ENCODE peak calls at places on chromosomes 2 and 18, in four cellular contexts. F is GM12891, J is K562, X is GM12878. G is an unnamed sample.

GRCh38 chr2:120736955-120737801 is 1.5 kb downstream of the GLI2 start:
- DNase-seq in F (no peak), J (no peak), X (no peak), G (no peak)

GRCh38 chr18:9239708-9240107 is 94.9 kb upstream of the TWSG1 start:
- DNase-seq in F (no peak), J (no peak), X (no peak), G (no peak)

GRCh38 chr2:5473596-5473995 is 218.6 kb upstream of the SOX11 start:
- DNase-seq in F (no peak), J (no peak), X (no peak), G (no peak)

GRCh38 chr2:78682781-78683180 is 342.7 kb upstream of the REG3G start:
- DNase-seq in F (no peak), J (no peak), X (no peak), G (no peak)

GRCh38 chr2:108893277-108893676 is 95.7 kb downstream of the EDAR start:
- DNase-seq in F (no peak), J (no peak), X (no peak), G (no peak)

GRCh38 chr2:71699428-71699827 is 246.1 kb downstream of the DYSF start:
- DNase-seq in F (no peak), J (no peak), X (no peak), G (no peak)

GRCh38 chr2:150859872-150860271 is 372.4 kb upstream of the RND3 start:
- DNase-seq in F (no peak), J (no peak), X (no peak), G (no peak)

GRCh38 chr2:46294185-46294836 is 2.9 kb upstream of the EPAS1 start:
- DNase-seq in F (no peak), J (peak), X (no peak), G (no peak)

GRCh38 chr18:5884375-5884774 is 10.9 kb downstream of the TMEM200C start:
- DNase-seq in F (no peak), J (no peak), X (no peak), G (no peak)

GRCh38 chr18:57353137-57353939 is 981 bp downstream of the ST8SIA3 start:
- DNase-seq in F (no peak), J (no peak), X (no peak), G (no peak)

GRCh38 chr18:26386002-26386401 is 159.8 kb downstream of the TAF4B start:
- DNase-seq in F (no peak), J (no peak), X (no peak), G (no peak)

GRCh38 chr2:17962874-17963273 is 84.4 kb downstream of the KCNS3 start:
- DNase-seq in F (no peak), J (no peak), X (no peak), G (no peak)

GRCh38 chr2:47259829-47260228 is 104.7 kb upstream of the STPG4 start:
- DNase-seq in F (no peak), J (no peak), X (no peak), G (no peak)

GRCh38 chr18:37403100-37403781 is 162.4 kb downstream of the CELF4 start:
- DNase-seq in F (no peak), J (no peak), X (no peak), G (no peak)

GRCh38 chr2:19857806-19858205 is 44.0 kb downstream of the TTC32 start:
- DNase-seq in F (no peak), J (no peak), X (no peak), G (no peak)

GRCh38 chr2:161843936-161844335 is 219.7 kb downstream of the SLC4A10 start:
- DNase-seq in F (no peak), J (no peak), X (no peak), G (no peak)

GRCh38 chr2:12890071-12890470 is 173.3 kb downstream of the TRIB2 start:
- DNase-seq in F (no peak), J (no peak), X (no peak), G (no peak)

GRCh38 chr2:64482765-64483504 is 29.0 kb downstream of the LGALSL start:
- DNase-seq in F (no peak), J (no peak), X (no peak), G (no peak)

GRCh38 chr2:241770185-241770935 is 6.3 kb upstream of the GAL3ST2 start:
- DNase-seq in F (no peak), J (no peak), X (no peak), G (no peak)

GRCh38 chr2:9264301-9264700 is 57.7 kb downstream of the ASAP2 start:
- DNase-seq in F (no peak), J (no peak), X (no peak), G (no peak)

GRCh38 chr2:11898576-11898975 is 152.1 kb downstream of the LPIN1 start:
- DNase-seq in F (no peak), J (no peak), X (no peak), G (peak)

GRCh38 chr2:241702155-241702404 is 241 bp downstream of the ING5 start:
- DNase-seq in F (peak), J (peak), X (peak), G (no peak)

GRCh38 chr2:63261222-63261621 is 210.6 kb downstream of the OTX1 start:
- DNase-seq in F (no peak), J (no peak), X (no peak), G (no peak)

GRCh38 chr18:62486290-62486964 is 36.4 kb upstream of the ZCCHC2 start:
- DNase-seq in F (no peak), J (peak), X (no peak), G (no peak)

GRCh38 chr2:7931808-7932207 is 750.0 kb upstream of the ID2 start:
- DNase-seq in F (no peak), J (no peak), X (no peak), G (no peak)

GRCh38 chr2:101704046-101704466 is 6.5 kb downstream of the MAP4K4 start:
- DNase-seq in F (no peak), J (no peak), X (no peak), G (no peak)

GRCh38 chr2:233421091-233421816 is 67.0 kb downstream of the DGKD start:
- DNase-seq in F (no peak), J (no peak), X (no peak), G (no peak)

GRCh38 chr2:234426616-234427015 is 70.3 kb downstream of the ARL4C start:
- DNase-seq in F (no peak), J (no peak), X (peak), G (peak)

GRCh38 chr18:54149078-54149697 is 75.3 kb downstream of the MBD2 start:
- DNase-seq in F (no peak), J (no peak), X (peak), G (no peak)

GRCh38 chr2:237042101-237042500 is 43.6 kb upstream of the COPS8 start:
- DNase-seq in F (no peak), J (no peak), X (no peak), G (no peak)

DNA sequence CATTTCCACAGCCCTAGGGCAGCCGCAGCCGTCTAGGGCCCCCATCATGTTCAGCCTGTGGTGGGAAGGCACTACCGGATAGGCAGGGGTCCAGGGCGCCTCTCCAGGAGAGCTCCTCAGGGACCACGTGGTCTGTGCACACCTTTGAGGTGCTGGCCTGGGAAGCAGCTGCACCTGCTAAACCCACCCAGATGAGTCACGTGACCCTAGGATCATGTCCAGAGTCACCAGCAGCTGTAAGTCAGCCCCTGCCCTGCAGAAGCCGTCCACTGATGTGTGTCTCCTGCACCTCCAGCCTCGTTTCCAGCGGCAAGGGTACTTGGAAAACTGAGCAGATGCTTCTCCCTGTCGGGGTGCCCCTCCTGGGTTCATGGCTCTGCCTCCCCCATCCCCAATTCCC is 682.6 kb upstream of the SALL3 start:
- DNase-seq in F (no peak), J (no peak), X (no peak), G (no peak)
- TF ChIP-seq SPI1 in F (no peak), J (no peak), X (no peak), G (no peak)

GRCh38 chr2:32360416-32360815 is 3.6 kb downstream of the BIRC6 start:
- DNase-seq in F (no peak), J (no peak), X (no peak), G (no peak)
- TF ChIP-seq SPI1 in F (no peak), J (no peak), X (no peak), G (no peak)

DNA sequence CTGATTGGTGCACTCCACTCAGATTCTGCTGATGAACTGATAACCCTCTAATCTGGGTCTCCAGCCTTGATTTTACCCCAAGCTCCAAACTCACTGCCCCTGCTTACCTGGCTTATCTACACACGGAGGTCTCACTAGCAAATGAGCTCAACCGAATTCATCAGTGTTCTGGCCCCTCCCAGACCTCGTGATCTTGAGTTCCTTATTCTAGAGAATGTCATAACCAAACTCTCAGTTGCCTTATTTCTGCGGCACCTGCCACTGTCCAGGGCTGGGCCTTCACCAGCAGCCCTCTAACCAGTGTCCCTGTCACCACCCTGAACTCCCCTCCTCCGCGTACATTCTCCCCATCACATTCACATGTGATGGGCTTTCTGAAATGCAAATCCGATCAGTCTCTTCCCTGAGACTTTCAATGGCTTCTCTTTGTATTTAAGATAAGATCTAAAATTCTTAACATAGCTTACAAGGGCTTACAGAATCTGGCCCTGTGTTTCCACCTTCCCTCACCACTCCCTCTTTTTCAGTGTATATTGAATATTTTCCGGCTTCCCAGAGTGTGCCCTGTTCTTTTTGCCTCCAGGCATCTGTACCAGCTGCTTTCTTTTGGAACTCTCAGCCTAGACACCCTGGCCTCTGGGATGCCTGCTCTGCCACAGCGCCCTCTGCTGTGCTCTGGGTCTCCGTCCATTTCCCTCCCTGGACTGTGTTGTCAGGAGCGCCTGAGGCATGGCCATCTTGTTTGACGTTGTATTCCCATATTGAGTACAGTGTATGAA is 31.1 kb downstream of the NAB1 start:
- DNase-seq in F (no peak), J (peak), X (peak), G (peak)
- TF ChIP-seq SPI1 in F (peak), J (no peak), X (peak), G (peak)

GRCh38 chr2:231469568-231469920 is 5.3 kb upstream of the NCL start:
- DNase-seq in F (no peak), J (no peak), X (no peak), G (peak)
- TF ChIP-seq SPI1 in F (no peak), J (no peak), X (no peak), G (peak)

GRCh38 chr2:156147594-156148330 is 184.8 kb downstream of the NR4A2 start:
- DNase-seq in F (no peak), J (no peak), X (no peak), G (no peak)
- TF ChIP-seq SPI1 in F (no peak), J (no peak), X (no peak), G (no peak)

GRCh38 chr2:60453301-60453700 is 100.2 kb downstream of the BCL11A start:
- DNase-seq in F (no peak), J (no peak), X (no peak), G (no peak)
- TF ChIP-seq SPI1 in F (no peak), J (no peak), X (no peak), G (no peak)

G was measured in HL-60.